ENCODE peak calls at places on chromosomes 2 and 18, in five cellular contexts. K, J, X, U and D are unnamed samples.
A peak's percentile ranks its signal among the peaks of the same experiment; 100 is the strongest.

GRCh38 chr2:229133155-229133772 is 137.8 kb downstream of the PID1 start:
- DNase-seq in K (no peak), J (no peak), X (no peak), U (no peak), D (peak; percentile 49)

GRCh38 chr2:193527146-193527545 is 1332.4 kb upstream of the TMEFF2 start:
- DNase-seq in K (no peak), J (no peak), X (no peak), U (no peak), D (no peak)

GRCh38 chr2:100895402-100895801 is 75.5 kb downstream of the NPAS2 start:
- DNase-seq in K (peak; percentile 57), J (no peak), X (no peak), U (no peak), D (peak; percentile 83)

GRCh38 chr2:239910404-239910803 is 114.7 kb downstream of the NDUFA10 start:
- DNase-seq in K (no peak), J (no peak), X (no peak), U (no peak), D (no peak)

GRCh38 chr2:171147081-171147480 is 13.6 kb downstream of the TLK1 start:
- DNase-seq in K (no peak), J (no peak), X (no peak), U (no peak), D (no peak)

GRCh38 chr2:174039551-174040416 is 74.6 kb upstream of the SP3 start:
- DNase-seq in K (peak; percentile 91), J (peak; percentile 91), X (peak; percentile 88), U (peak; percentile 88), D (peak; percentile 95)

GRCh38 chr2:8525582-8526402 is 156.1 kb upstream of the ID2 start:
- DNase-seq in K (peak; percentile 83), J (peak; percentile 58), X (peak; percentile 95), U (peak; percentile 96), D (peak; percentile 90)

GRCh38 chr2:240246173-240246820 is 105.8 kb upstream of the OTOS start:
- DNase-seq in K (no peak), J (peak; percentile 37), X (no peak), U (no peak), D (no peak)

GRCh38 chr2:196234672-196235071 is 63.3 kb upstream of the STK17B start:
- DNase-seq in K (no peak), J (no peak), X (peak; percentile 17), U (no peak), D (no peak)

GRCh38 chr18:80157708-80158343 is 48.8 kb downstream of the ADNP2 start:
- DNase-seq in K (peak; percentile 72), J (peak; percentile 85), X (peak; percentile 50), U (peak; percentile 84), D (peak; percentile 91)

GRCh38 chr18:24488824-24489493 is 28.5 kb downstream of the HRH4 start:
- DNase-seq in K (no peak), J (no peak), X (peak; percentile 60), U (no peak), D (no peak)

GRCh38 chr18:68721681-68722583 is 7.0 kb upstream of the TMX3 start:
- DNase-seq in K (no peak), J (no peak), X (no peak), U (no peak), D (no peak)

GRCh38 chr2:100880730-100881129 is 60.8 kb downstream of the NPAS2 start:
- DNase-seq in K (peak; percentile 30), J (no peak), X (no peak), U (no peak), D (no peak)

GRCh38 chr2:177429688-177430325 is 37.2 kb downstream of the AGPS start:
- DNase-seq in K (no peak), J (no peak), X (no peak), U (no peak), D (no peak)

GRCh38 chr2:69046221-69046662 is 33.3 kb downstream of the ANTXR1 start:
- DNase-seq in K (no peak), J (no peak), X (no peak), U (no peak), D (no peak)

GRCh38 chr2:225233234-225233633 is 166.3 kb upstream of the NYAP2 start:
- DNase-seq in K (no peak), J (no peak), X (peak; percentile 3), U (no peak), D (no peak)

GRCh38 chr2:162123806-162124758 is 28.0 kb downstream of the GCG start:
- DNase-seq in K (no peak), J (no peak), X (peak; percentile 44), U (no peak), D (no peak)

GRCh38 chr2:229048134-229048533 is 223.0 kb downstream of the PID1 start:
- DNase-seq in K (no peak), J (no peak), X (no peak), U (no peak), D (no peak)

GRCh38 chr2:217903859-217904613 is 98.8 kb downstream of the TNS1 start:
- DNase-seq in K (peak; percentile 84), J (peak; percentile 85), X (no peak), U (peak; percentile 79), D (peak; percentile 83)

GRCh38 chr2:122863516-122863915 is 1108.1 kb downstream of the TSN start:
- DNase-seq in K (no peak), J (no peak), X (no peak), U (no peak), D (no peak)

GRCh38 chr2:43576983-43577892 is 18.6 kb downstream of the THADA start:
- DNase-seq in K (no peak), J (peak; percentile 38), X (peak; percentile 48), U (no peak), D (peak; percentile 52)

GRCh38 chr2:210961249-210961648 is 404.9 kb downstream of the CPS1 start:
- DNase-seq in K (no peak), J (no peak), X (no peak), U (no peak), D (no peak)

GRCh38 chr2:1688161-1688560 is 56.2 kb downstream of the PXDN start:
- DNase-seq in K (no peak), J (no peak), X (no peak), U (no peak), D (no peak)

GRCh38 chr2:18626256-18626668 is 36.9 kb upstream of the NT5C1B start:
- DNase-seq in K (no peak), J (no peak), X (no peak), U (no peak), D (no peak)

GRCh38 chr2:7053650-7054262 is 136.5 kb downstream of the RNF144A start:
- DNase-seq in K (no peak), J (no peak), X (no peak), U (no peak), D (peak; percentile 49)

GRCh38 chr2:241815477-241816430 is 6.8 kb downstream of the NEU4 start:
- DNase-seq in K (peak; percentile 7), J (no peak), X (no peak), U (peak; percentile 60), D (peak; percentile 14)

GRCh38 chr2:184339966-184340365 is 258.4 kb upstream of the ZNF804A start:
- DNase-seq in K (no peak), J (no peak), X (no peak), U (no peak), D (no peak)

GRCh38 chr2:163155279-163155883 is 316.8 kb upstream of the KCNH7 start:
- DNase-seq in K (no peak), J (no peak), X (peak; percentile 11), U (no peak), D (no peak)

GRCh38 chr2:48145845-48146452 is 239.7 kb upstream of the FBXO11 start:
- DNase-seq in K (no peak), J (no peak), X (peak; percentile 74), U (no peak), D (no peak)

GRCh38 chr2:230864605-230865323 is at the start of gene ITM2C:
- DNase-seq in K (peak; percentile 65), J (peak; percentile 63), X (peak; percentile 91), U (peak; percentile 80), D (peak; percentile 75)

GRCh38 chr18:74832999-74833398 is 235.3 kb downstream of the ZNF407 start:
- DNase-seq in K (no peak), J (no peak), X (no peak), U (no peak), D (no peak)

GRCh38 chr2:215833531-215834162 is 179.7 kb downstream of the MREG start:
- DNase-seq in K (no peak), J (no peak), X (peak; percentile 34), U (no peak), D (no peak)

GRCh38 chr2:157339965-157340655 is 14.5 kb upstream of the ERMN start:
- DNase-seq in K (no peak), J (no peak), X (no peak), U (no peak), D (no peak)

DNA sequence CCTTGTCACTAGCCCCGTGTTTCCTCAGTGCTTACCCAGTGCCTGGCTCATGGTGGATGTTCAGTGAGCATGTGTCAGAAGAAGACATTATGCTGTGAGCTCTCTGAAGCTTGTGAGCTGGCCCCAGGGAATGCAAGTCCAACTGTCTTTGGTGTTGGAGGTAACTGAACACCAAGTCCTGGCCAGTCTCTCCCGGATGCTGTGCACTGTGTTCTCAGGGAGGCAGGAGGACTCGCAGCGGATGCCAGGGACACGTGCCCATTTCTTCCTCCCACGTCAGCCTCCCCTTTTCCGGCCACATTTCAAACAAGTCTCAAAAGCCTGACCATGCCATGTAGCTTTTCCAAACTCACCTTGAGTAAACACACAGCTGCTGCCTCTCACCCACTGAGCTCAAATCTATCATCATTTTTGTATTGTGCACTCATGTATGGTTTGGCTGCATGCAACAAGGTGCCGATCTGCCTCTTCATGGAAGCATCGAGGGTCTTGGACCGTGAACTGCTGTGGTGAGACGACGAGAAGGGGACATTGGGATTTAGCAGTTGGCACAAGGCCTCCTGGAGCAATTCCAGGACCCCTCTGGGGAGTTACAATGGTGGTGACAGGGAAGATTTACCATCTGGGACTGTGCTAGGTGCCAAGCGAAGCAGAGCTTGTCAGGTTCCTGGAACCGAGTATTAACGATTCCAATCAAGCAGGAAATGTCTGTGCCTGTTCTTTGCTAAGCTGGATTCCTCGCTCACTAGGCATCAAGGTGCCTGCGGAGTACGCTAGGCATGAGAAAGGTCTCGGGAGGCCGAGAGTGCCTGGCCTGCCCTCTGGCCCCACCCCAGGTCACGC is 44.4 kb upstream of the MGAT4A start:
- DNase-seq in K (no peak), J (no peak), X (no peak), U (no peak), D (no peak)
- H3K27ac ChIP-seq in K (no peak overlapping the region), J (no peak overlapping the region), X (no peak overlapping the region), U (peak overlapping the region; percentile 67), D (no peak overlapping the region)

GRCh38 chr18:10365021-10365420 is 89.4 kb upstream of the APCDD1 start:
- DNase-seq in K (no peak), J (no peak), X (no peak), U (no peak), D (no peak)
- H3K4me3 ChIP-seq in K (no peak overlapping the region), J (no peak overlapping the region), X (no peak overlapping the region), U (no peak overlapping the region), D (no peak overlapping the region)

GRCh38 chr2:191656389-191656788 is 21.5 kb upstream of the NABP1 start:
- DNase-seq in K (no peak), J (no peak), X (no peak), U (no peak), D (no peak)
- H3K27ac ChIP-seq in K (peak overlapping the region; percentile 83), J (no peak overlapping the region), X (no peak overlapping the region), U (peak overlapping the region; percentile 53), D (no peak overlapping the region)

DNA sequence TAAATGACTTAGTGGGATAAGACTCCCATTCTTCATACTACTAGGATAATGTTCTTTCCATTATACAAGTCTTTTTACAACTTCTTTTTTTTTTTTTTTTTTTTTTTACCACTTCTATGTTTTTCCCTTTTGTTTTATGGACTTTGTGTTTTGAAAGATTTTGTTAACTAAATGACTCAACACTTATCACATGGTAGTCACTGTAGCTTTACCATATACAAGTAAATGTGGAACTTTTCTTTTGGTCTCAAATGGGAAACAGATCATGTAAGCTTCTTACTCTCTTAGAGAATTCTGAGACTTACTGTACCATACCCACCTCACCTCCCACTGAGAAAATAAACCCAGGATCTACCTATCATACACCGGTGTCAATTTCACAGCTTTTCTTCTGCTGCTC is 590.3 kb upstream of the CDH2 start:
- DNase-seq in K (no peak), J (no peak), X (no peak), U (no peak), D (no peak)
- H3K4me3 ChIP-seq in K (no peak overlapping the region), J (no peak overlapping the region), X (no peak overlapping the region), U (no peak overlapping the region), D (no peak overlapping the region)